ENCODE peak calls at places on chromosomes 2 and 18, in eight cellular contexts. X, I, W, D, L, F, M and H are unnamed samples.

GRCh38 chr2:152555048-152555447 is 162.2 kb downstream of the PRPF40A start:
- DNase-seq in X (no peak), I (no peak), W (no peak), D (no peak), L (no peak), F (no peak), M (no peak), H (no peak)

GRCh38 chr2:29223851-29224692 is 108.9 kb downstream of the CLIP4 start:
- DNase-seq in X (no peak), I (no peak), W (no peak), D (no peak), L (peak), F (no peak), M (peak), H (no peak)

GRCh38 chr2:213678437-213679218 is 394.4 kb downstream of the SPAG16 start:
- DNase-seq in X (no peak), I (no peak), W (no peak), D (peak), L (no peak), F (no peak), M (no peak), H (no peak)

GRCh38 chr2:27118525-27119329 is at the start of gene CGREF1:
- DNase-seq in X (no peak), I (no peak), W (peak), D (peak), L (no peak), F (no peak), M (peak), H (peak)

GRCh38 chr2:205527801-205528200 is 154.5 kb upstream of the NRP2 start:
- DNase-seq in X (no peak), I (no peak), W (no peak), D (no peak), L (no peak), F (no peak), M (peak), H (no peak)

GRCh38 chr2:109497911-109498870 is 115.6 kb downstream of the SEPTIN10 start:
- DNase-seq in X (no peak), I (no peak), W (no peak), D (no peak), L (no peak), F (peak), M (no peak), H (no peak)

GRCh38 chr18:22346342-22346967 is 71.3 kb downstream of the CTAGE1 start:
- DNase-seq in X (no peak), I (no peak), W (peak), D (no peak), L (peak), F (no peak), M (peak), H (no peak)

GRCh38 chr2:101983486-101983885 is 8.3 kb upstream of the IL1R2 start:
- DNase-seq in X (no peak), I (no peak), W (no peak), D (no peak), L (peak), F (no peak), M (peak), H (no peak)

GRCh38 chr2:1183300-1183699 is 230.0 kb upstream of the TPO start:
- DNase-seq in X (peak), I (no peak), W (no peak), D (no peak), L (no peak), F (no peak), M (no peak), H (no peak)

GRCh38 chr2:145724499-145724898 is 1204.6 kb upstream of the ZEB2 start:
- DNase-seq in X (no peak), I (no peak), W (no peak), D (no peak), L (no peak), F (no peak), M (no peak), H (no peak)

DNA sequence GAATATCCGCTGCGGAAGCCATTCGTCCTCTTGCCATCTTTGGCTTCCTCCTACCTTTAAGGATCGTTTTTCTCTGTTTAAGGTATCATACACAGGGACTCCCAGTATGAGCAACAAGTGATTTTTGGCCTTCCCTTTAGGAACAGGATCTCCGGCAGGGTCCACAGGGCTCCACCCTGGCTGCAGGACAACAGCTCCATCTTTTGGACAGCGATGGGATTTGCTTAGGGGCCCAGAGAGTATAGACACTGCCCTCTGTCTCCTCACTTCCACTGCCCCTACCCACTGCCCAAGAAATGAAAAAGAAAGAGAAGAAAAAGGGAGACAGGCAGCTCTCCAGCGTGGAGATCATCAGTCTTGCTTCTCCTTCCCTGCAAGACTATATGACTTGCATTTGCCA is 224.5 kb downstream of the UXS1 start:
- DNase-seq in X (no peak), I (no peak), W (no peak), D (peak), L (no peak), F (no peak), M (peak), H (no peak)
- TF ChIP-seq CTCF in X (peak), I (peak), W (peak), D (peak), L (peak), F (no peak), M (peak), H (no peak)

GRCh38 chr2:168687314-168687713 is 115.1 kb upstream of the NOSTRIN start:
- DNase-seq in X (no peak), I (no peak), W (no peak), D (no peak), L (peak), F (no peak), M (peak), H (no peak)
- TF ChIP-seq CTCF in X (peak), I (peak), W (peak), D (no peak), L (no peak), F (no peak), M (peak), H (peak)

GRCh38 chr2:133262888-133263287 is 305.4 kb downstream of the NCKAP5 start:
- DNase-seq in X (no peak), I (no peak), W (no peak), D (no peak), L (no peak), F (no peak), M (peak), H (no peak)
- TF ChIP-seq CTCF in X (peak), I (peak), W (peak), D (no peak), L (peak), F (no peak), M (peak), H (no peak)

GRCh38 chr2:240561325-240561971 is 1.3 kb downstream of the DUSP28 start:
- DNase-seq in X (no peak), I (peak), W (peak), D (no peak), L (peak), F (no peak), M (peak), H (peak)
- TF ChIP-seq CTCF in X (no peak), I (peak), W (no peak), D (no peak), L (no peak), F (no peak), M (no peak), H (no peak)

GRCh38 chr18:37985126-37985525 is 419.5 kb upstream of the CELF4 start:
- DNase-seq in X (no peak), I (no peak), W (no peak), D (no peak), L (no peak), F (no peak), M (no peak), H (no peak)

GRCh38 chr18:37980556-37980955 is 415.0 kb upstream of the CELF4 start:
- DNase-seq in X (no peak), I (no peak), W (no peak), D (no peak), L (no peak), F (no peak), M (no peak), H (no peak)
- TF ChIP-seq CTCF in X (no peak), I (no peak), W (no peak), D (no peak), L (no peak), F (no peak), M (no peak), H (no peak)

GRCh38 chr2:112032615-112033457 is 22.2 kb upstream of the TMEM87B start:
- DNase-seq in X (no peak), I (no peak), W (peak), D (no peak), L (peak), F (no peak), M (peak), H (no peak)
- TF ChIP-seq CTCF in X (peak), I (peak), W (peak), D (no peak), L (no peak), F (no peak), M (no peak), H (peak)